ENCODE peak calls at places on chromosomes 16 and 17, in six cellular contexts. R, P, L, O, W and G are unnamed samples.

GRCh38 chr16:58027341-58028167 is 2.0 kb downstream of the MMP15 start:
- DNase-seq in R (no peak), P (peak; percentile 61), W (no peak), O (no peak), L (no peak), G (no peak)

GRCh38 chr17:2734939-2735338 is 14.5 kb downstream of the CCDC92B start:
- DNase-seq in O (no peak), W (no peak), L (no peak), R (no peak), P (no peak), G (no peak)

GRCh38 chr17:80330276-80330675 is 69.6 kb downstream of the RNF213 start:
- DNase-seq in P (no peak), W (no peak), O (no peak), R (no peak), L (no peak), G (no peak)

GRCh38 chr16:10385725-10386516 is at the start of gene ATF7IP2:
- DNase-seq in P (peak; percentile 94), O (peak; percentile 51), L (peak; percentile 73), W (peak; percentile 48), R (peak; percentile 94), G (peak; percentile 87)

GRCh38 chr16:89915303-89916232 is 3.1 kb upstream of the MC1R start:
- DNase-seq in R (no peak), O (no peak), W (no peak), P (no peak), L (no peak), G (no peak)

GRCh38 chr16:19113577-19114358 is at the start of gene ITPRIPL2:
- DNase-seq in W (peak; percentile 84), L (peak; percentile 90), P (peak; percentile 86), O (peak; percentile 75), R (peak; percentile 44), G (peak; percentile 61)

GRCh38 chr16:86157616-86158247 is 258.8 kb downstream of the IRF8 start:
- DNase-seq in W (no peak), R (no peak), O (no peak), P (no peak), L (no peak), G (no peak)

GRCh38 chr16:57128787-57129389 is 36.5 kb downstream of the CPNE2 start:
- DNase-seq in P (no peak), L (no peak), O (no peak), R (no peak), W (no peak), G (no peak)

GRCh38 chr17:51056813-51057510 is 63.7 kb downstream of the SPAG9 start:
- DNase-seq in O (peak; percentile 77), W (no peak), L (peak; percentile 19), P (no peak), R (no peak), G (no peak)

GRCh38 chr17:68450391-68450790 is 6.9 kb downstream of the WIPI1 start:
- DNase-seq in R (no peak), W (no peak), P (no peak), O (no peak), L (no peak), G (no peak)

GRCh38 chr16:12532871-12533610 is 270.6 kb downstream of the CPPED1 start:
- DNase-seq in P (no peak), O (no peak), L (no peak), W (no peak), R (no peak), G (no peak)
- TF ChIP-seq POLR2A in P (no peak), O (no peak), L (no peak), W (no peak), R (no peak), G (no peak)

DNA sequence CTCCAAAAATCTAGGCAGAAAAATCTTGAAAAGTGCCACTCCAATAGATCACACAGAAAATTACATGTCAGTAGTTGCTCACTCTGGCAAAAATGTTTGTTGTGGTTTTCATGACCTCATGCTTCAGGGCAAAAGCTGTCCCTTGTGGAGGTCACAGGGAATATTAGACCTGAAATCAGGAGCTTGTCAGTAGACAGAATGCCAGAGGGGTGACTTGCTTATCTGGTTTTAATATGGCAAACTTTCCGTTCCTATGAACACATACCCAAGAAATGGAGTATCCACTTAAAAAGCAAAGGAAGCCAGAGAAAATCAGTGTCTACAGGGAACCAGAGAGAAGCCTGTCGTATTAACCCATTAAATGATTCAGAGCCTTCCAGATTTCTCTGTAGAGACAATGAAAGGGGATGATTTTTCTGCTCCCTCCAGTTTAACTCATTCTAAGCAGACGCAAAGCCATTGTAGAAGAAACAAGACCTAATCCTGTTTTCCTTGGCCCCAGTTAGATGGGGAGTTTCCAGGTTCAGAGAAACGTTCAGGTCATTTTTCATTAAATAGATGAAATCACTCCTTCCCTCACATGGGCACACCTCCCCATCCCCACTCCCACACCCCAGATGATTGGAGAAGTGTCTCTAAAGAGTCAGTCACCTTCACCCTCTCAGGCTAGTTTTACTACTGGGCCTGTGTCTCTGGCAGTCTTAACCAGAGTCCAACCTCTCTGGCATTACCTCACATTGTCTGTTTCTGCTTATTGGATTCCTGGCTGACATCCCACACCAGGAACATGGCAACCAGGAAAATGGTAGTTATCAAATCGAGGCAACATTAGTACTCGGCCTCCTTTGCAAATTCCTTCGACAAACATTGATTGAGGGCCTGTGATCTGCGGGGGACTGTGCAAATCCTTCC is 6.0 kb downstream of the SOX9 start:
- DNase-seq in O (no peak), R (no peak), W (no peak), P (no peak), L (no peak), G (no peak)
- TF ChIP-seq POLR2A in O (no peak), R (peak; percentile 36), W (no peak), P (no peak), L (no peak), G (peak; percentile 55)

GRCh38 chr17:31811021-31811565 is 48.0 kb downstream of the COPRS start:
- DNase-seq in L (no peak), O (no peak), P (no peak), R (no peak), W (no peak), G (no peak)
- TF ChIP-seq POLR2A in L (no peak), O (no peak), P (no peak), R (no peak), W (no peak), G (no peak)

DNA sequence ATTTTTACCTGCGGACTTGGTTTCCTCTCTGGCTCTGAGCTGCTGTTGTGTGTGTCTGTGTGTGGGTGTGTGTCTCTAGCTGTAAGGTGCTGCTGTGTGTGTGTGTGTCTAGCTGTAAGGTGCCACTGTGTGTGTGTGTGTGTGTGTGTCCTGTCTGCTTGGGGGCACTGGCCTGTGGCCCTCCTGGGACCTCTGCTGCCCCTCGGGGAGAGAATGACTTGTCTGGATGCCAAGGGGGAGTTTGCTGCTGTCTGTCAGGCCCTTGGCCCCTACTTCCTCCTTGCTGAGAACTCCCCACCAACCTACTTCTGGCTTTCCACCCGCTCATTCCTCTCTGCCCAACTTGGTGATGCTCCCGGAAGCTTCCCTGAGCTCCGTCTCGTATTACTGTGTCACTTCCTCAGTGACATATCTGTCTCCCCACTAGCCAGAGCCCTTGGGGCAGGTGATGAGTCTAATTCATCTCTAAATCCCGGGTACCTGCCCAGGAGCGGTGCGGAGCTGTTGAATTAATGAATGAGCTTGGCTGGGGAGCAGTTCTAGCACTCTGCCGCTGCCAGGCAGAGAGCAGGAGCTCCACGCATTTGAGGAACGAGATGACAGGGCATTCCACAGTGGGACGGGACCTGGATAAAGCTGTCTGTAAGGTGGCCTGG is 3.5 kb upstream of the LASP1NB start:
- DNase-seq in O (no peak), L (no peak), R (peak; percentile 11), W (peak; percentile 11), P (no peak), G (no peak)
- TF ChIP-seq POLR2A in O (no peak), L (no peak), R (no peak), W (no peak), P (no peak), G (no peak)

GRCh38 chr17:5281814-5282638 is at the start of gene RABEP1:
- DNase-seq in P (peak; percentile 95), W (peak; percentile 83), L (peak; percentile 88), O (peak; percentile 85), R (peak; percentile 90), G (peak; percentile 85)
- TF ChIP-seq POLR2A in P (peak; percentile 89), W (no peak), L (peak; percentile 92), O (peak; percentile 88), R (peak; percentile 85), G (peak; percentile 89)

GRCh38 chr17:41664587-41665565 is 23.8 kb upstream of the EIF1 start:
- DNase-seq in W (no peak), O (no peak), L (no peak), R (no peak), P (no peak), G (no peak)

GRCh38 chr17:41665566-41666335 is 22.9 kb upstream of the EIF1 start:
- DNase-seq in L (peak; percentile 88), R (peak; percentile 86), O (peak; percentile 76), W (peak; percentile 78), P (peak; percentile 92), G (peak; percentile 94)

GRCh38 chr17:41666336-41666680 is 22.4 kb upstream of the EIF1 start:
- DNase-seq in L (no peak), P (no peak), W (no peak), R (peak; percentile 66), O (no peak), G (no peak)

GRCh38 chr17:41667280-41668008 is 21.2 kb upstream of the EIF1 start:
- DNase-seq in O (no peak), R (no peak), P (no peak), L (no peak), W (no peak), G (no peak)

DNA sequence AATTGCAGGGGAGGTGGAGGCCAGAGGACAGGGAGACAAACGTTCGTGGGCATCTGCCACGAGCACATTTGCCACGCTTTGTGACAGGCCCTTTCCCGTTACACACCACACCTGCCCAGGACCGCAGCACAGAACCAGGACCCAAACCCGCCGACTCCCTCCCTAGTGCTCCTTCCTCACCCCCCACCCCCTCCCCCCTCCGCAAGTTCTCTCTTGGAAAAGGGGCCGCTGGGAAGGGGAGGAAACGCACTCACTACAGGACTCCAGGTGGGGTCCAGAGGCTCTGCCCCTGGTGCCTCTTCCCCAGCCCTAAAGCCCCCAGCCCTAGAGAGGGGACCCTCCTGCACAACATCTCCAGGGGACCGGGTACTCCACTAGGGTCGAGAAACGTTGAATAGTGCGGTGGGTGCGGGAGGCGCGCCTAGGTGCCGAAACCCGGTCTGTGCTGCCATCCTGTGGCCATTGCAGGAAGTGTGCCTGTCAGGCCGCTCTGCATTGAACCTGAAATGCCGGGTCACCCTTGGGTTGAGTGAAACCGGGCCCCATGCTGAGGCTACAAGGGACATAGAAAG is 21.9 kb upstream of the EIF1 start:
- DNase-seq in R (peak; percentile 87), P (peak; percentile 82), O (peak; percentile 89), L (peak; percentile 87), W (peak; percentile 80), G (peak; percentile 80)
- TF ChIP-seq POLR2A in R (no peak), P (no peak), O (no peak), L (no peak), W (no peak), G (no peak)